ENCODE peak calls at places on chromosome 2, in ten cellular contexts. One of them, this sample, is unnamed.

GRCh38 chr2:205270689-205271088 is 411.6 kb upstream of the NRP2 start:
- DNase-seq in epithelial cell of esophagus: peak
- DNase-seq in cardiac fibroblast: peak
- DNase-seq in AG04450: no peak
- DNase-seq in astrocyte of the spinal cord: peak
- DNase-seq in brain microvascular endothelial cell: no peak
- DNase-seq in A673: no peak
- DNase-seq in cardiac muscle cell: peak
- DNase-seq in thyroid gland: no peak
- DNase-seq in endothelial cell: peak
- DNase-seq in this sample: no peak

GRCh38 chr2:193584001-193584400 is 1389.3 kb upstream of the TMEFF2 start:
- DNase-seq in cardiac fibroblast: peak
- DNase-seq in astrocyte of the spinal cord: peak
- DNase-seq in AG04450: no peak
- DNase-seq in epithelial cell of esophagus: peak
- DNase-seq in endothelial cell: peak
- DNase-seq in A673: peak
- DNase-seq in thyroid gland: no peak
- DNase-seq in cardiac muscle cell: peak
- DNase-seq in brain microvascular endothelial cell: no peak
- DNase-seq in this sample: no peak

GRCh38 chr2:239015769-239016675 is 168.1 kb downstream of the TWIST2 start:
- DNase-seq in cardiac muscle cell: no peak
- DNase-seq in astrocyte of the spinal cord: no peak
- DNase-seq in A673: no peak
- DNase-seq in thyroid gland: no peak
- DNase-seq in epithelial cell of esophagus: no peak
- DNase-seq in AG04450: no peak
- DNase-seq in brain microvascular endothelial cell: no peak
- DNase-seq in cardiac fibroblast: no peak
- DNase-seq in endothelial cell: no peak
- DNase-seq in this sample: no peak

GRCh38 chr2:39772086-39772811 is 6.8 kb downstream of the THUMPD2 start:
- DNase-seq in A673: peak
- DNase-seq in endothelial cell: no peak
- DNase-seq in cardiac muscle cell: no peak
- DNase-seq in epithelial cell of esophagus: peak
- DNase-seq in AG04450: no peak
- DNase-seq in astrocyte of the spinal cord: peak
- DNase-seq in brain microvascular endothelial cell: peak
- DNase-seq in cardiac fibroblast: peak
- DNase-seq in thyroid gland: no peak
- DNase-seq in this sample: no peak

GRCh38 chr2:98800330-98801064 is 69.6 kb upstream of the MGAT4A start:
- DNase-seq in cardiac fibroblast: no peak
- DNase-seq in AG04450: no peak
- DNase-seq in brain microvascular endothelial cell: no peak
- DNase-seq in astrocyte of the spinal cord: no peak
- DNase-seq in A673: no peak
- DNase-seq in cardiac muscle cell: no peak
- DNase-seq in thyroid gland: no peak
- DNase-seq in epithelial cell of esophagus: no peak
- DNase-seq in endothelial cell: no peak
- DNase-seq in this sample: no peak

GRCh38 chr2:151669585-151670081 is 64.6 kb downstream of the NEB start:
- DNase-seq in cardiac muscle cell: peak
- DNase-seq in thyroid gland: no peak
- DNase-seq in astrocyte of the spinal cord: no peak
- DNase-seq in cardiac fibroblast: no peak
- DNase-seq in brain microvascular endothelial cell: no peak
- DNase-seq in AG04450: no peak
- DNase-seq in endothelial cell: no peak
- DNase-seq in epithelial cell of esophagus: peak
- DNase-seq in A673: no peak
- DNase-seq in this sample: no peak

GRCh38 chr2:42082026-42082425 is 34.2 kb downstream of the PKDCC start:
- DNase-seq in thyroid gland: no peak
- DNase-seq in brain microvascular endothelial cell: no peak
- DNase-seq in A673: no peak
- DNase-seq in astrocyte of the spinal cord: no peak
- DNase-seq in cardiac fibroblast: no peak
- DNase-seq in epithelial cell of esophagus: no peak
- DNase-seq in cardiac muscle cell: no peak
- DNase-seq in endothelial cell: no peak
- DNase-seq in AG04450: no peak
- DNase-seq in this sample: no peak

GRCh38 chr2:111704246-111704645 is 179.7 kb downstream of the ANAPC1 start:
- DNase-seq in cardiac muscle cell: no peak
- DNase-seq in cardiac fibroblast: peak
- DNase-seq in thyroid gland: no peak
- DNase-seq in astrocyte of the spinal cord: peak
- DNase-seq in brain microvascular endothelial cell: peak
- DNase-seq in A673: no peak
- DNase-seq in AG04450: peak
- DNase-seq in epithelial cell of esophagus: peak
- DNase-seq in endothelial cell: no peak
- DNase-seq in this sample: no peak

GRCh38 chr2:16643099-16643498 is 22.5 kb downstream of the CYRIA start:
- DNase-seq in thyroid gland: no peak
- DNase-seq in brain microvascular endothelial cell: no peak
- DNase-seq in A673: peak
- DNase-seq in endothelial cell: no peak
- DNase-seq in epithelial cell of esophagus: no peak
- DNase-seq in AG04450: no peak
- DNase-seq in cardiac muscle cell: no peak
- DNase-seq in cardiac fibroblast: peak
- DNase-seq in astrocyte of the spinal cord: no peak
- DNase-seq in this sample: no peak

GRCh38 chr2:164917296-164917903 is 37.9 kb downstream of the SLC38A11 start:
- DNase-seq in astrocyte of the spinal cord: peak
- DNase-seq in cardiac muscle cell: peak
- DNase-seq in epithelial cell of esophagus: peak
- DNase-seq in A673: peak
- DNase-seq in brain microvascular endothelial cell: peak
- DNase-seq in thyroid gland: peak
- DNase-seq in AG04450: no peak
- DNase-seq in endothelial cell: peak
- DNase-seq in cardiac fibroblast: peak
- DNase-seq in this sample: no peak

GRCh38 chr2:221049950-221050349 is 522.2 kb downstream of the EPHA4 start:
- DNase-seq in AG04450: no peak
- DNase-seq in cardiac muscle cell: no peak
- DNase-seq in astrocyte of the spinal cord: no peak
- DNase-seq in brain microvascular endothelial cell: no peak
- DNase-seq in cardiac fibroblast: no peak
- DNase-seq in A673: no peak
- DNase-seq in epithelial cell of esophagus: no peak
- DNase-seq in thyroid gland: no peak
- DNase-seq in endothelial cell: no peak
- DNase-seq in this sample: no peak

GRCh38 chr2:239312081-239312501 is 88.7 kb downstream of the HDAC4 start:
- DNase-seq in thyroid gland: no peak
- DNase-seq in AG04450: no peak
- DNase-seq in cardiac muscle cell: no peak
- DNase-seq in A673: no peak
- DNase-seq in cardiac fibroblast: no peak
- DNase-seq in brain microvascular endothelial cell: no peak
- DNase-seq in astrocyte of the spinal cord: no peak
- DNase-seq in endothelial cell: no peak
- DNase-seq in epithelial cell of esophagus: no peak
- DNase-seq in this sample: no peak

GRCh38 chr2:20013061-20013721 is 723 bp upstream of the MATN3 start:
- DNase-seq in A673: peak
- DNase-seq in endothelial cell: peak
- DNase-seq in cardiac muscle cell: no peak
- DNase-seq in thyroid gland: no peak
- DNase-seq in astrocyte of the spinal cord: peak
- DNase-seq in epithelial cell of esophagus: no peak
- DNase-seq in AG04450: no peak
- DNase-seq in cardiac fibroblast: peak
- DNase-seq in brain microvascular endothelial cell: no peak
- DNase-seq in this sample: no peak

GRCh38 chr2:172900871-172901270 is 165.2 kb downstream of the RAPGEF4 start:
- DNase-seq in endothelial cell: no peak
- DNase-seq in cardiac fibroblast: no peak
- DNase-seq in cardiac muscle cell: no peak
- DNase-seq in epithelial cell of esophagus: no peak
- DNase-seq in brain microvascular endothelial cell: no peak
- DNase-seq in astrocyte of the spinal cord: no peak
- DNase-seq in thyroid gland: no peak
- DNase-seq in AG04450: no peak
- DNase-seq in A673: no peak
- DNase-seq in this sample: no peak

GRCh38 chr2:5695641-5696350 is 3.6 kb downstream of the SOX11 start:
- DNase-seq in brain microvascular endothelial cell: peak
- DNase-seq in A673: peak
- DNase-seq in epithelial cell of esophagus: no peak
- DNase-seq in cardiac muscle cell: peak
- DNase-seq in endothelial cell: peak
- DNase-seq in AG04450: no peak
- DNase-seq in astrocyte of the spinal cord: peak
- DNase-seq in thyroid gland: no peak
- DNase-seq in cardiac fibroblast: no peak
- DNase-seq in this sample: no peak

DNA sequence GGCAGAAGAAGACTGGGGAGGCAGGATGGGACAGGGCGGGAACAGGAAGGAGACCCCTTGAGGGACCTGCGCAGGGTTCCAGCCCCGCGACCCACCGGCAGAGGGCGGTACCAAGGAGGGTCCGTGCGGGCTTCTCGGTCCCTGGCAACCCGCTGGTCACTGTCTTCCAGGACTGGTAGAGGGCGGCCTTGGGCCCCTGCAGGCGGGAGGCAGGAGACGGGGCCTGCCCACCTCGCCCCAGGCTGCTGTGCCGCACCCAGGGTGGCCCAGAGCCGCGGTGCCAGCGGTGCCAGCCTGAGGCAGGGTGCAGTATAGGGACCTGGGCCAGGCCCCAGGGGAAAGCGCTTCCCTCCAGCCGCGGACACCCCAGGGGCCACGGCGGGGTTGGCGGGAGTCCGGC is 34.5 kb downstream of the NEURL3 start:
- DNase-seq in thyroid gland: peak
- DNase-seq in cardiac fibroblast: peak
- DNase-seq in AG04450: no peak
- DNase-seq in cardiac muscle cell: peak
- DNase-seq in A673: no peak
- DNase-seq in endothelial cell: peak
- DNase-seq in astrocyte of the spinal cord: no peak
- DNase-seq in brain microvascular endothelial cell: peak
- DNase-seq in epithelial cell of esophagus: no peak
- DNase-seq in this sample: peak
- TF ChIP-seq CTCF in thyroid gland: peak
- TF ChIP-seq CTCF in cardiac fibroblast: peak
- TF ChIP-seq CTCF in AG04450: peak
- TF ChIP-seq CTCF in cardiac muscle cell: peak
- TF ChIP-seq CTCF in A673: no peak
- TF ChIP-seq CTCF in endothelial cell: peak
- TF ChIP-seq CTCF in astrocyte of the spinal cord: peak
- TF ChIP-seq CTCF in brain microvascular endothelial cell: peak
- TF ChIP-seq CTCF in epithelial cell of esophagus: peak
- TF ChIP-seq CTCF in this sample: peak

DNA sequence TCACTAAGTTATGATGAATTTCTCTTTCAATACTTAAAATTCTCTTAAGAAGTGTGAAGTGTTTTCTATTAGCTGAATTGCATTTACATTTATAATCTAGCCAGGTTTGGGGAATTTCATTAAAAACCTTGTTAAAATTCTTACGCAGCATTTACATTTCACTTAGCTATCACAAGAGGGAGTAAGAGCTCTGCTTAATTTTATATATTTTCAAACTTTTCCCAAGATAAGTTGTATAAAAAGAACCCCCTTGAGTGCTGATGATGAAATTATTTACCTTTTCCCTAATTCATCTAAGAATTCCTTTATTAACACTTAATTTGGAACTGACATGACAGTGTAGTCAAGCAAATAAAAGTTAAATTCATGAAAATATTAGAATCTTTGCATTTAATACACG is 54.2 kb upstream of the ZSWIM2 start:
- DNase-seq in thyroid gland: no peak
- DNase-seq in epithelial cell of esophagus: peak
- DNase-seq in astrocyte of the spinal cord: peak
- DNase-seq in endothelial cell: no peak
- DNase-seq in cardiac fibroblast: peak
- DNase-seq in brain microvascular endothelial cell: no peak
- DNase-seq in cardiac muscle cell: no peak
- DNase-seq in A673: peak
- DNase-seq in AG04450: no peak
- DNase-seq in this sample: no peak
- TF ChIP-seq CTCF in thyroid gland: no peak
- TF ChIP-seq CTCF in epithelial cell of esophagus: peak
- TF ChIP-seq CTCF in astrocyte of the spinal cord: peak
- TF ChIP-seq CTCF in endothelial cell: peak
- TF ChIP-seq CTCF in cardiac fibroblast: peak
- TF ChIP-seq CTCF in brain microvascular endothelial cell: peak
- TF ChIP-seq CTCF in cardiac muscle cell: peak
- TF ChIP-seq CTCF in A673: peak
- TF ChIP-seq CTCF in AG04450: peak
- TF ChIP-seq CTCF in this sample: peak

GRCh38 chr2:168118733-168119518 is 128.5 kb downstream of the STK39 start:
- DNase-seq in thyroid gland: no peak
- DNase-seq in A673: peak
- DNase-seq in brain microvascular endothelial cell: peak
- DNase-seq in epithelial cell of esophagus: peak
- DNase-seq in cardiac fibroblast: peak
- DNase-seq in endothelial cell: peak
- DNase-seq in astrocyte of the spinal cord: peak
- DNase-seq in AG04450: peak
- DNase-seq in cardiac muscle cell: peak
- DNase-seq in this sample: no peak
- TF ChIP-seq CTCF in thyroid gland: peak
- TF ChIP-seq CTCF in A673: peak
- TF ChIP-seq CTCF in brain microvascular endothelial cell: peak
- TF ChIP-seq CTCF in epithelial cell of esophagus: peak
- TF ChIP-seq CTCF in cardiac fibroblast: peak
- TF ChIP-seq CTCF in endothelial cell: peak
- TF ChIP-seq CTCF in astrocyte of the spinal cord: peak
- TF ChIP-seq CTCF in AG04450: peak
- TF ChIP-seq CTCF in cardiac muscle cell: peak
- TF ChIP-seq CTCF in this sample: peak

GRCh38 chr2:117411983-117412382 is 402.5 kb upstream of the DDX18 start:
- DNase-seq in AG04450: no peak
- DNase-seq in cardiac muscle cell: no peak
- DNase-seq in thyroid gland: no peak
- DNase-seq in brain microvascular endothelial cell: no peak
- DNase-seq in cardiac fibroblast: no peak
- DNase-seq in endothelial cell: no peak
- DNase-seq in epithelial cell of esophagus: no peak
- DNase-seq in A673: no peak
- DNase-seq in astrocyte of the spinal cord: no peak
- DNase-seq in this sample: no peak

GRCh38 chr2:117409443-117409842 is 405.0 kb upstream of the DDX18 start:
- DNase-seq in astrocyte of the spinal cord: no peak
- DNase-seq in thyroid gland: no peak
- DNase-seq in endothelial cell: no peak
- DNase-seq in AG04450: no peak
- DNase-seq in brain microvascular endothelial cell: no peak
- DNase-seq in epithelial cell of esophagus: no peak
- DNase-seq in cardiac muscle cell: no peak
- DNase-seq in cardiac fibroblast: no peak
- DNase-seq in A673: no peak
- DNase-seq in this sample: no peak

GRCh38 chr2:117406443-117406842 is 408.0 kb upstream of the DDX18 start:
- DNase-seq in AG04450: no peak
- DNase-seq in thyroid gland: no peak
- DNase-seq in A673: no peak
- DNase-seq in astrocyte of the spinal cord: no peak
- DNase-seq in cardiac fibroblast: no peak
- DNase-seq in endothelial cell: no peak
- DNase-seq in brain microvascular endothelial cell: no peak
- DNase-seq in cardiac muscle cell: no peak
- DNase-seq in epithelial cell of esophagus: no peak
- DNase-seq in this sample: no peak

GRCh38 chr2:117407746-117408145 is 406.7 kb upstream of the DDX18 start:
- DNase-seq in cardiac muscle cell: no peak
- DNase-seq in thyroid gland: no peak
- DNase-seq in AG04450: no peak
- DNase-seq in brain microvascular endothelial cell: no peak
- DNase-seq in epithelial cell of esophagus: no peak
- DNase-seq in astrocyte of the spinal cord: no peak
- DNase-seq in endothelial cell: no peak
- DNase-seq in A673: no peak
- DNase-seq in cardiac fibroblast: no peak
- DNase-seq in this sample: no peak
- TF ChIP-seq CTCF in cardiac muscle cell: no peak
- TF ChIP-seq CTCF in thyroid gland: no peak
- TF ChIP-seq CTCF in AG04450: no peak
- TF ChIP-seq CTCF in brain microvascular endothelial cell: no peak
- TF ChIP-seq CTCF in epithelial cell of esophagus: no peak
- TF ChIP-seq CTCF in astrocyte of the spinal cord: no peak
- TF ChIP-seq CTCF in endothelial cell: no peak
- TF ChIP-seq CTCF in A673: no peak
- TF ChIP-seq CTCF in cardiac fibroblast: no peak
- TF ChIP-seq CTCF in this sample: no peak